ENCODE peak calls at places on chromosomes 12 and 14, in six cellular contexts. J is iris pigment epithelial cell, G is IMR-90, Y is HS-27A, Q is A549, D is hippocampal formation. L is an unnamed sample.

GRCh38 chr12:2286461-2287131 is 233.8 kb downstream of the CACNA1C start:
- DNase-seq in Q (no peak), D (no peak), G (no peak), J (no peak), Y (no peak), L (no peak)

GRCh38 chr12:52760623-52761022 is 16.5 kb downstream of the KRT76 start:
- DNase-seq in G (no peak), J (no peak), Q (no peak), D (no peak), Y (no peak), L (no peak)

GRCh38 chr14:98345186-98345585 is 926.8 kb downstream of the BCL11B start:
- DNase-seq in Q (no peak), D (no peak), J (peak; percentile 11), Y (no peak), G (no peak), L (no peak)

GRCh38 chr12:122989443-122989839 is 9.0 kb downstream of the ARL6IP4 start:
- DNase-seq in Q (no peak), D (no peak), Y (no peak), J (no peak), G (no peak), L (no peak)

GRCh38 chr14:71076472-71076871 is 169.2 kb downstream of the PCNX1 start:
- DNase-seq in J (no peak), Y (no peak), Q (no peak), D (no peak), G (no peak), L (no peak)

GRCh38 chr14:101657372-101657771 is 96.1 kb downstream of the DIO3 start:
- DNase-seq in Q (no peak), D (no peak), G (no peak), J (no peak), Y (no peak), L (no peak)

GRCh38 chr12:18502422-18502821 is 235.4 kb downstream of the PLCZ1 start:
- DNase-seq in Y (no peak), Q (no peak), J (no peak), G (no peak), D (no peak), L (no peak)

GRCh38 chr12:69000540-69001243 is 67.7 kb upstream of the CPM start:
- DNase-seq in J (peak; percentile 5), Y (no peak), D (no peak), Q (no peak), G (peak; percentile 70), L (no peak)

GRCh38 chr12:65881965-65882413 is 57.7 kb downstream of the HMGA2 start:
- DNase-seq in D (peak; percentile 44), J (peak; percentile 70), G (peak; percentile 38), Q (no peak), Y (no peak), L (no peak)

GRCh38 chr12:8912910-8913309 is 1.4 kb upstream of the PHC1 start:
- DNase-seq in Y (no peak), J (no peak), Q (peak; percentile 26), D (no peak), G (no peak), L (no peak)

GRCh38 chr14:42513837-42514236 is 907.2 kb downstream of the LRFN5 start:
- DNase-seq in D (no peak), G (no peak), J (no peak), Q (no peak), Y (no peak), L (no peak)

GRCh38 chr14:78595797-78596196 is 425.6 kb downstream of the NRXN3 start:
- DNase-seq in J (no peak), Y (no peak), G (no peak), Q (peak; percentile 5), D (no peak), L (no peak)

GRCh38 chr12:122052285-122052684 is 26.3 kb upstream of the MLXIP start:
- DNase-seq in Y (no peak), J (peak; percentile 50), G (no peak), D (no peak), Q (no peak), L (no peak)

GRCh38 chr12:66351301-66351700 is 49.0 kb downstream of the HELB start:
- DNase-seq in D (no peak), J (no peak), Y (no peak), G (no peak), Q (no peak), L (no peak)

GRCh38 chr14:97251423-97252155 is 454.4 kb downstream of the VRK1 start:
- DNase-seq in D (no peak), J (no peak), Q (no peak), G (no peak), Y (no peak), L (no peak)

GRCh38 chr12:25236190-25236589 is 14.5 kb downstream of the KRAS start:
- DNase-seq in Q (no peak), J (peak; percentile 51), G (peak; percentile 36), Y (no peak), D (no peak), L (no peak)